ENCODE peak calls at places on chromosomes 1 and 21, in seven cellular contexts. X is H1; G is IMR-90; O is effector memory CD4-positive, alpha-beta T cell; L is tibial nerve; Z is SK-N-SH; N is K562. E is an unnamed sample.

GRCh38 chr1:59691261-59691660 is 123.5 kb upstream of the HOOK1 start:
- DNase-seq in Z (no peak), L (peak), X (no peak), G (no peak), N (no peak), O (no peak), E (peak)

GRCh38 chr1:109777980-109778625 is 14.4 kb upstream of the EPS8L3 start:
- DNase-seq in O (no peak), G (no peak), N (no peak), Z (no peak), X (no peak), L (no peak), E (no peak)

GRCh38 chr1:16162163-16162822 is 6.4 kb upstream of the EPHA2 start:
- DNase-seq in G (no peak), L (no peak), Z (no peak), O (peak), X (peak), N (peak), E (no peak)

GRCh38 chr1:196007763-196008162 is 600.5 kb downstream of the KCNT2 start:
- DNase-seq in O (no peak), N (no peak), X (no peak), G (no peak), Z (no peak), L (no peak), E (no peak)

GRCh38 chr1:15866696-15867687 is 19.5 kb downstream of the SPEN start:
- DNase-seq in Z (no peak), O (no peak), X (no peak), G (no peak), N (no peak), L (no peak), E (no peak)

GRCh38 chr1:232377494-232377770 is 252.5 kb downstream of the SIPA1L2 start:
- DNase-seq in Z (no peak), G (peak), O (no peak), X (no peak), L (no peak), N (no peak), E (no peak)

GRCh38 chr21:38341546-38342012 is 84.8 kb downstream of the KCNJ15 start:
- DNase-seq in O (no peak), L (no peak), N (no peak), G (no peak), Z (no peak), X (no peak), E (no peak)

GRCh38 chr1:205236526-205236925 is 8.8 kb downstream of the TMCC2 start:
- DNase-seq in O (no peak), Z (no peak), X (no peak), N (no peak), G (no peak), L (no peak), E (no peak)

GRCh38 chr1:164576311-164577271 is 17.6 kb downstream of the PBX1 start:
- DNase-seq in L (no peak), Z (no peak), G (peak), N (no peak), O (no peak), X (peak), E (no peak)

GRCh38 chr1:163561570-163562295 is 240.0 kb downstream of the NUF2 start:
- DNase-seq in G (no peak), N (no peak), L (no peak), Z (peak), O (no peak), X (peak), E (no peak)

GRCh38 chr1:12296623-12297022 is 66.8 kb downstream of the VPS13D start:
- DNase-seq in X (no peak), O (no peak), N (no peak), G (peak), Z (no peak), L (no peak), E (no peak)

GRCh38 chr1:158095737-158096335 is 84.9 kb upstream of the CD1D start:
- DNase-seq in L (peak), N (peak), G (peak), X (peak), O (no peak), Z (peak), E (no peak)

GRCh38 chr1:54314691-54315455 is 91.3 kb downstream of the SSBP3 start:
- DNase-seq in Z (no peak), X (no peak), N (no peak), O (no peak), G (no peak), L (no peak), E (no peak)
- H3K27ac ChIP-seq in Z (peak), X (no peak), N (no peak), O (no peak), G (no peak), L (peak), E (peak)

GRCh38 chr1:63774617-63775417 is 1.0 kb downstream of the ROR1 start:
- DNase-seq in N (no peak), G (peak), X (peak), O (no peak), L (peak), Z (peak), E (peak)
- H3K27ac ChIP-seq in N (no peak), G (peak), X (peak), O (no peak), L (peak), Z (peak), E (peak)

DNA sequence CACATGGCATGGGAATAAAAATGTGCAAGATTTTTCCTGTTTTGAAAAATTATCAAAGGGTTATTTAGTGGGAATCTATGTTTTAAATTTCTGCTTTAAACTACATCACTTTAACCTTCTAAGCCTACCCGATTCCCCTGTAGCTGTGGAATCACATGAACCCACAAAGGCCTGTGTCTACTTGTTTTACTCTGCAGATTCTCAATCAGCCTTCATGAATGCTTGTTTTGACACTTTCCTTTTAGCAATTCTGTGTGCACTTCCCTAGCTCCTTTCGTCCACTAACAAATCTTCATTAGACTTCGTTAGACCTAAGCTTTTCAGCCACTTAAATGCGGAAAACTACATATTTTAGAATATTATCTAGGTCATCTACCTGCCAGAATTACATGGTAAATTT is 55.9 kb upstream of the C1orf21 start:
- DNase-seq in Z (no peak), N (no peak), O (no peak), G (no peak), L (no peak), X (no peak), E (no peak)
- H3K27ac ChIP-seq in Z (no peak), N (no peak), O (no peak), G (no peak), L (peak), X (no peak), E (peak)

GRCh38 chr1:212074856-212075255 is 39.3 kb downstream of the DTL start:
- DNase-seq in N (no peak), X (no peak), G (no peak), Z (no peak), L (no peak), O (no peak), E (no peak)
- H3K27ac ChIP-seq in N (no peak), X (no peak), G (no peak), Z (no peak), L (no peak), O (no peak), E (peak)

GRCh38 chr1:31591425-31592093 is 15.2 kb downstream of the TINAGL1 start:
- DNase-seq in G (no peak), X (peak), L (no peak), N (no peak), Z (peak), O (no peak), E (no peak)

GRCh38 chr1:31595836-31596736 is 19.8 kb downstream of the TINAGL1 start:
- DNase-seq in L (no peak), Z (peak), X (no peak), O (no peak), N (no peak), G (no peak), E (no peak)

GRCh38 chr1:31592132-31592531 is 15.8 kb downstream of the TINAGL1 start:
- DNase-seq in L (no peak), G (no peak), Z (no peak), N (no peak), X (no peak), O (no peak), E (no peak)

GRCh38 chr1:31593136-31593665 is 16.9 kb downstream of the TINAGL1 start:
- DNase-seq in O (no peak), G (no peak), L (no peak), X (no peak), Z (no peak), N (no peak), E (no peak)

DNA sequence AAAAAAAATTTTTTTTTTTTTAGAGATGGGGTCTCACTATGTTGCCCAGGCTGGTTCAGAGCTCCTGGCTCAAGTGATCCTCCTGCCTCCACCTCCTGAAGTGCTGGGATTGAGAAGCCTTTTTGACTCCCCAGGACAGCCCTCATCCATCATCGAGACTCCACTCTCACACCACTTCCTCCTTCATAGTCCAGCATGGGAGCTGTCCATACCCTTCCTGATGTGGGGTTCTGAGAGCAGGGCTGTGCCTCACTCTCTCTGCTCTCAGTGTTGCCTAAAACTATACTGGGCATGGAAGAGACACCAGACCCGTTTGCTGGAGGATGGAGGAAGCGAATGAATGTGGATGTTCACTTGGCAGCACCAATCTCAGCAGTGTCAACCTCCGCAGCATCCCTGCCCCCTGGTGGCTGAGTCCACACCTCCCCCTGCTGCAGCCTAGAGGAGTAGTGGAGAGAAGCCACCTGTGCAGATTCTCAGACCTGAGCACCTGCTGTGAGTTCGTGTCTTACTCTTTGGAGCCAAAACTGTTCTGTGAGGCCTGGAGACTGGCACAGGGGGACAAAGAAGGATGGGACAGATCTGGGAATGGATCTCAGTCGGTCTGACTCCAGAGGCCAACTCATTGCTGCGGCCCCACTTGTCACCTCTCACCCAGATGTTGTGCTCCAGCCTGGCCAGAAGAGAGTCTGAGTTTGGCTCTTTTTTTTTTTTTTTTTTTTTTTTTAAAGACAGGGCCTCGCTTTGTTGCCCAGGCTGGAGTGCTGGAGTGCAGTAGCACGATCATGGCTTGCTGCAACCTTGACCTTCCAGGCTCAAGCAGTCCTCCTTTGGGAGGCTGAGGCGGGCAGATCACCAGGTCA is 17.7 kb downstream of the TINAGL1 start:
- DNase-seq in L (peak), O (no peak), Z (peak), G (peak), X (peak), N (peak), E (peak)
- H3K27ac ChIP-seq in L (no peak), O (no peak), Z (no peak), G (no peak), X (no peak), N (no peak), E (no peak)